ENCODE peak calls at places on chromosomes 1 and 21, in four cellular contexts. S is K562, T is GM12878, M is HepG2. Y is an unnamed sample.

GRCh38 chr21:44301961-44302406 is 2.1 kb downstream of the PFKL start:
- DNase-seq in M (peak), S (no peak), T (no peak), Y (no peak)

GRCh38 chr1:226599636-226600238 is 51.2 kb downstream of the STUM start:
- DNase-seq in T (no peak), M (no peak), S (no peak), Y (no peak)

GRCh38 chr1:164707868-164708331 is 148.9 kb downstream of the PBX1 start:
- DNase-seq in M (no peak), S (peak), T (no peak), Y (no peak)

GRCh38 chr1:112761714-112762480 is 46.8 kb upstream of the PPM1J start:
- DNase-seq in M (no peak), S (no peak), T (no peak), Y (no peak)

GRCh38 chr1:235763962-235764361 is 102.7 kb downstream of the LYST start:
- DNase-seq in S (no peak), M (no peak), T (peak), Y (no peak)

GRCh38 chr1:97200627-97201026 is 479.0 kb downstream of the PTBP2 start:
- DNase-seq in T (no peak), M (no peak), S (no peak), Y (no peak)

GRCh38 chr1:198118136-198118535 is 38.7 kb upstream of the NEK7 start:
- DNase-seq in T (no peak), M (no peak), S (peak), Y (peak)

GRCh38 chr1:51253691-51254090 is 17.6 kb downstream of the RNF11 start:
- DNase-seq in T (no peak), M (no peak), S (no peak), Y (no peak)

GRCh38 chr1:8321612-8322011 is 3.7 kb downstream of the SLC45A1 start:
- DNase-seq in M (no peak), S (no peak), T (no peak), Y (no peak)

GRCh38 chr1:6490181-6491075 is 1.0 kb downstream of the PLEKHG5 start:
- DNase-seq in M (peak), T (peak), S (peak), Y (peak)

GRCh38 chr1:23417570-23417969 is 7.0 kb downstream of the TCEA3 start:
- DNase-seq in T (no peak), S (peak), M (peak), Y (no peak)

GRCh38 chr1:45976623-45977022 is 155.8 kb downstream of the PIK3R3 start:
- DNase-seq in M (no peak), S (no peak), T (no peak), Y (no peak)

GRCh38 chr1:21334214-21335087 is 44.2 kb upstream of the ECE1 start:
- DNase-seq in M (no peak), S (peak), T (peak), Y (peak)

GRCh38 chr1:229693124-229693523 is 67.1 kb downstream of the URB2 start:
- DNase-seq in S (no peak), T (no peak), M (no peak), Y (peak)

GRCh38 chr1:179369751-179370341 is 4.1 kb downstream of the AXDND1 start:
- DNase-seq in M (peak), T (peak), S (peak), Y (peak)

GRCh38 chr1:212970085-212970484 is 19.7 kb downstream of the VASH2 start:
- DNase-seq in T (no peak), S (no peak), M (no peak), Y (no peak)

GRCh38 chr1:196271212-196271947 is 336.9 kb downstream of the KCNT2 start:
- DNase-seq in T (no peak), S (no peak), M (no peak), Y (no peak)

GRCh38 chr1:211260161-211261107 is 1.3 kb downstream of the RCOR3 start:
- DNase-seq in T (no peak), M (peak), S (peak), Y (peak)

GRCh38 chr1:143720087-143721023 is 251.4 kb downstream of the FAM72C start:
- DNase-seq in S (peak), T (no peak), M (no peak), Y (no peak)

GRCh38 chr1:168235937-168236336 is 10.1 kb downstream of the SFT2D2 start:
- DNase-seq in S (no peak), T (no peak), M (peak), Y (no peak)

GRCh38 chr1:48789903-48790302 is 13.2 kb upstream of the BEND5 start:
- DNase-seq in M (no peak), S (no peak), T (no peak), Y (no peak)

GRCh38 chr1:10664251-10664650 is 132.2 kb downstream of the CASZ1 start:
- DNase-seq in T (no peak), M (no peak), S (no peak), Y (no peak)

GRCh38 chr1:168136709-168137514 is at the start of gene GPR161:
- DNase-seq in S (peak), M (no peak), T (no peak), Y (peak)

DNA sequence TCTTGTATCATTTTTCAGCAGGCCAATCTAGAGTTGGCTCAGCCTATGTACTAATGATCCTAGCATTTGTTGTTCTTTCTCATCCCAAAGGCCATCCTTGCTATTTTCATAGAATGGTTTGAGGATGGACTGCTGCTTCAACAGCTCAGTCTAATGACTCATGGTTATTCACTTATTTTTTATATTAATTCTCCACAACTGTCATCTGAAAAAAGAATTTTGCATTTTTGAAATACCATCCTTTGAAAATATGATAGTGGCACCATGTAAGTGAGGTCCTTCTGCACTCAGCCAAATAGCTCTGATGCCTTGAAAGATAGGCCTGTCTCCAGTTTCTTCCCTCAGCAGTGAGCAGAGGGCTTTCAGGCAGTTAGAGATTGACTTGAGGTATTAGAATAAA is 377.5 kb downstream of the LMO4 start:
- DNase-seq in S (no peak), T (no peak), M (no peak), Y (no peak)
- TF ChIP-seq BHLHE40 in S (no peak), T (no peak), M (no peak), Y (no peak)

GRCh38 chr21:39641827-39642450 is 29.2 kb downstream of the B3GALT5 start:
- DNase-seq in T (no peak), M (no peak), S (no peak), Y (no peak)

GRCh38 chr21:39634507-39634906 is 21.8 kb downstream of the B3GALT5 start:
- DNase-seq in T (no peak), S (no peak), M (no peak), Y (no peak)

GRCh38 chr21:39637197-39637970 is 24.6 kb downstream of the B3GALT5 start:
- DNase-seq in M (no peak), T (no peak), S (no peak), Y (no peak)

GRCh38 chr21:39640754-39641153 is 28.0 kb downstream of the B3GALT5 start:
- DNase-seq in S (no peak), T (no peak), M (no peak), Y (no peak)

GRCh38 chr21:39637971-39638628 is 25.4 kb downstream of the B3GALT5 start:
- DNase-seq in T (no peak), S (no peak), M (no peak), Y (no peak)
- TF ChIP-seq TARDBP in T (no peak), S (no peak), M (no peak), Y (no peak)

GRCh38 chr1:221778535-221779142 is 36.8 kb upstream of the DUSP10 start:
- DNase-seq in M (no peak), S (no peak), T (peak), Y (no peak)
- TF ChIP-seq BHLHE40 in M (no peak), S (no peak), T (no peak), Y (no peak)

DNA sequence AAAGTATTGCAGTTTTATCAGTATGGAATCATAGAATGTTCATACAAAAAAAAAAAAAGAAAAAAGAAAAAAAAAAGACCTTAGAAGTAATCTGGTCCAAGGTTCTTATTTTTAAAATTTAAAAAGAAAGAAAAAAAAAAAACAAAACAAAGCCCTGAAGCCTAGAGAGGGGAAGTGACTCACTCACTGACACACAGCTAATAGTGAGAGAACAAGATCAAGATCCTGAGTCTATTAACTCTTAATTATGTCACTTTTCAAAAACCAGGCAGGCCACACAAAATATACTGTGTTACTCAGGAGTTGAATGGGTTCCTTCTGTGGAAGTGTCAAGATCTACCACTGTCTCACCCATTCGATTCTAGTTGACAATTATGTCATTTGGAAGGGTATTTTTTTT is 433.9 kb upstream of the DAB1 start:
- DNase-seq in T (no peak), S (no peak), M (no peak), Y (no peak)
- TF ChIP-seq TARDBP in T (no peak), S (no peak), M (no peak), Y (no peak)

GRCh38 chr21:26170471-26171309 is at the start of gene APP:
- DNase-seq in M (peak), S (peak), T (no peak), Y (peak)

GRCh38 chr21:26169061-26169610 is 1.4 kb downstream of the APP start:
- DNase-seq in M (peak), T (peak), S (no peak), Y (peak)

GRCh38 chr21:26171310-26172100 is 935 bp upstream of the APP start:
- DNase-seq in M (no peak), T (no peak), S (no peak), Y (no peak)

GRCh38 chr21:26167593-26167992 is 3.0 kb downstream of the APP start:
- DNase-seq in S (no peak), T (no peak), M (no peak), Y (no peak)

GRCh38 chr21:26169611-26170470 is 729 bp downstream of the APP start:
- DNase-seq in S (no peak), T (no peak), M (no peak), Y (peak)
- TF ChIP-seq BHLHE40 in S (no peak), T (no peak), M (no peak), Y (no peak)

GRCh38 chr1:189782280-189782679 is 695.4 kb downstream of the BRINP3 start:
- DNase-seq in T (no peak), S (no peak), M (no peak), Y (no peak)
- TF ChIP-seq TARDBP in T (no peak), S (no peak), M (no peak), Y (no peak)

GRCh38 chr1:201172999-201173610 is 17.5 kb upstream of the IGFN1 start:
- DNase-seq in M (no peak), S (no peak), T (no peak), Y (no peak)
- TF ChIP-seq BHLHE40 in M (no peak), S (no peak), T (no peak), Y (no peak)

DNA sequence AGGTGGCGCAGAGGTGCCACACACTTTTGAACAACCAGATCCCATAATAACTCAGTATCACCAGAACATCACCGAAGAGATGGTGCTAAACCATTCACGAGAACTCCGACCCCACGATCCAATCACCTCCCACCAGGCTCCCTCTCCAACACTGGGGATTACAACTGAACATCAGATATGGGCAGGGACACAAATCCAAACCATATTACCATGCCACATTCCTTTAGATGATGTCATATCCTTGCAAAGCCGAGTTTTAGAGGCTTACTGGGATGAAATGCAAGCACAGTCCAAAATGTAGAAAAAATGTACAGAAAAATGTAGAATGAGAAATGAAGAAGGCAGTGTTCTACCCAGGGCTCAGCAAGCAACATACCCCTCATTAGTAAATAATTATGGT is 64.7 kb downstream of the SGIP1 start:
- DNase-seq in S (no peak), M (no peak), T (no peak), Y (no peak)
- TF ChIP-seq TARDBP in S (no peak), M (no peak), T (no peak), Y (no peak)

DNA sequence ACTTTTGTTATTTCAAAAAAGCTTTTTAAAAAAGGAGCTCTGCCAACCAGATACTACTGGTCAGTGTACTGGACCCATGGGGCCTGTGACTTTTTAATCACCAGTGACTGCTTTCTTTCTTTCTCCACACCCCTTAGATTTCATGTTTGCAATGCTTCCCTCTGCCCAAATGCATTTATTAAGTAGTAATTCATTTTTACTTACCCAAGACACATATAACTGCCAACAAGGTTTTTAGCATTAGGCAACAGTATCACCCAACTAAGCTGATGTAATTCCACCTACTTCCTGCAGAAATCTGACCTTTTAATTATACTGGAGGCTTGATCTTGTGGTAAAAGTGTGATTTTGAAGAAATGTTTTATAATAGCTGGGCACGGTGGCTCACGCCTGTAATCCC is 12.5 kb downstream of the MECR start:
- DNase-seq in M (no peak), T (no peak), S (no peak), Y (no peak)
- TF ChIP-seq BHLHE40 in M (no peak), T (no peak), S (no peak), Y (no peak)

Y was measured in HEK293T.